ENCODE peak calls at places on chromosome 6, in seven cellular contexts. M, F, P, V, J, U and A are unnamed samples.

GRCh38 chr6:121951918-121952379 is 447.5 kb upstream of the HSF2 start:
- DNase-seq in J (peak), F (no peak), P (no peak), M (no peak), U (no peak), V (peak), A (no peak)

GRCh38 chr6:150201791-150202329 is 59.0 kb downstream of the PPP1R14C start:
- DNase-seq in F (no peak), M (no peak), J (no peak), P (no peak), V (no peak), U (no peak), A (no peak)

GRCh38 chr6:43910638-43911353 is 140.8 kb downstream of the VEGFA start:
- DNase-seq in U (no peak), F (no peak), P (peak), V (no peak), J (peak), M (no peak), A (no peak)

GRCh38 chr6:84522135-84522535 is 242.3 kb downstream of the TBX18 start:
- DNase-seq in J (peak), F (no peak), P (no peak), V (peak), M (no peak), U (no peak), A (no peak)

GRCh38 chr6:5205877-5206840 is 54.6 kb downstream of the LYRM4 start:
- DNase-seq in P (no peak), V (peak), J (no peak), M (no peak), F (no peak), U (peak), A (no peak)

GRCh38 chr6:12232339-12232738 is 57.8 kb upstream of the EDN1 start:
- DNase-seq in P (peak), V (no peak), M (no peak), U (no peak), F (no peak), J (no peak), A (no peak)

GRCh38 chr6:20709451-20709850 is 175.2 kb downstream of the CDKAL1 start:
- DNase-seq in U (no peak), F (no peak), P (no peak), J (no peak), M (no peak), V (no peak), A (no peak)

GRCh38 chr6:26199057-26199772 is 112.0 kb downstream of the HFE start:
- DNase-seq in U (peak), V (peak), F (peak), P (peak), J (peak), M (peak), A (peak)

GRCh38 chr6:158377866-158378265 is 65.6 kb downstream of the TULP4 start:
- DNase-seq in M (no peak), J (peak), P (no peak), V (no peak), F (no peak), U (peak), A (no peak)

GRCh38 chr6:160337301-160337700 is 10.9 kb upstream of the SLC22A3 start:
- DNase-seq in U (no peak), M (no peak), F (no peak), P (no peak), V (no peak), J (peak), A (no peak)

GRCh38 chr6:159716247-159717086 is 10.8 kb upstream of the WTAP start:
- DNase-seq in P (no peak), J (peak), V (peak), U (peak), F (no peak), M (no peak), A (no peak)

GRCh38 chr6:148193063-148193680 is 149.5 kb upstream of the SASH1 start:
- DNase-seq in M (no peak), J (no peak), U (no peak), V (no peak), F (no peak), P (no peak), A (no peak)

GRCh38 chr6:105380634-105381033 is 22.2 kb downstream of the PREP start:
- DNase-seq in J (no peak), V (no peak), F (no peak), U (no peak), M (no peak), P (no peak), A (no peak)

GRCh38 chr6:75201901-75202672 is 3.8 kb downstream of the COL12A1 start:
- DNase-seq in M (no peak), J (peak), U (peak), F (no peak), P (no peak), V (peak), A (no peak)

GRCh38 chr6:110538416-110539060 is 62.1 kb upstream of the SLC22A16 start:
- DNase-seq in V (no peak), F (no peak), P (no peak), U (no peak), J (no peak), M (no peak), A (no peak)

GRCh38 chr6:117840541-117840983 is 66.5 kb upstream of the SLC35F1 start:
- DNase-seq in M (no peak), J (peak), V (no peak), F (no peak), U (no peak), P (peak), A (no peak)

GRCh38 chr6:4829089-4829488 is 52.9 kb downstream of the CDYL start:
- DNase-seq in J (no peak), M (no peak), F (no peak), P (no peak), U (no peak), V (no peak), A (no peak)

GRCh38 chr6:163531122-163531521 is 116.6 kb downstream of the QKI start:
- DNase-seq in M (no peak), F (no peak), J (no peak), P (no peak), V (no peak), U (no peak), A (no peak)